ENCODE peak calls at places on chromosomes 2 and 18, in four cellular contexts. W is fibroblast of mammary gland, B is colonic mucosa, N is mammary epithelial cell. A is an unnamed sample.

GRCh38 chr18:5817821-5818220 is 77.5 kb downstream of the TMEM200C start:
- DNase-seq in W (no peak), N (no peak), B (no peak), A (no peak)

GRCh38 chr2:241047253-241048010 is 49.0 kb downstream of the SNED1 start:
- DNase-seq in W (no peak), B (no peak), N (no peak), A (no peak)

GRCh38 chr2:73110622-73111299 is 2.0 kb downstream of the RAB11FIP5 start:
- DNase-seq in B (peak), W (peak), N (no peak), A (no peak)

GRCh38 chr2:213148572-213149331 is 2.7 kb downstream of the IKZF2 start:
- DNase-seq in W (no peak), B (no peak), N (no peak), A (no peak)

GRCh38 chr18:28961669-28962228 is 784.8 kb upstream of the CDH2 start:
- DNase-seq in W (peak), N (peak), B (no peak), A (peak)

GRCh38 chr2:67880291-67880761 is 182.5 kb downstream of the C1D start:
- DNase-seq in W (peak), B (no peak), N (peak), A (no peak)

GRCh38 chr2:110980613-110981062 is 140.1 kb upstream of the BCL2L11 start:
- DNase-seq in W (no peak), B (no peak), N (no peak), A (no peak)

GRCh38 chr2:135043345-135043744 is 3.9 kb downstream of the MAP3K19 start:
- DNase-seq in B (no peak), W (no peak), N (no peak), A (no peak)

GRCh38 chr2:200405599-200406298 is 99.3 kb downstream of the SPATS2L start:
- DNase-seq in N (peak), W (peak), B (peak), A (peak)

GRCh38 chr18:78890388-78890787 is 89.2 kb upstream of the SALL3 start:
- DNase-seq in W (no peak), B (no peak), N (no peak), A (no peak)

GRCh38 chr18:34122724-34123334 is 101.9 kb downstream of the NOL4 start:
- DNase-seq in B (peak), N (peak), W (peak), A (peak)

GRCh38 chr2:128377071-128377910 is 58.6 kb upstream of the HS6ST1 start:
- DNase-seq in W (no peak), N (no peak), B (no peak), A (no peak)

GRCh38 chr2:54704688-54705605 is 18.5 kb upstream of the EML6 start:
- DNase-seq in W (peak), B (no peak), N (peak), A (peak)

GRCh38 chr2:54673501-54673998 is 49.9 kb upstream of the EML6 start:
- DNase-seq in W (peak), N (peak), B (peak), A (peak)

GRCh38 chr18:30572214-30572613 is 470.3 kb downstream of the DSC3 start:
- DNase-seq in W (no peak), N (no peak), B (no peak), A (no peak)

GRCh38 chr2:100730290-100730868 is 89.6 kb upstream of the NPAS2 start:
- DNase-seq in W (peak), N (peak), B (peak), A (peak)

GRCh38 chr18:73684651-73685050 is 463.0 kb downstream of the FBXO15 start:
- DNase-seq in B (no peak), N (peak), W (peak), A (peak)

GRCh38 chr2:120439637-120440384 is 93.9 kb downstream of the INHBB start:
- DNase-seq in B (no peak), W (no peak), N (no peak), A (no peak)

GRCh38 chr2:75054296-75054695 is 95.9 kb downstream of the POLE4 start:
- DNase-seq in N (no peak), B (no peak), W (peak), A (peak)

GRCh38 chr2:59939173-59939572 is 614.3 kb downstream of the BCL11A start:
- DNase-seq in B (no peak), N (no peak), W (no peak), A (no peak)

DNA sequence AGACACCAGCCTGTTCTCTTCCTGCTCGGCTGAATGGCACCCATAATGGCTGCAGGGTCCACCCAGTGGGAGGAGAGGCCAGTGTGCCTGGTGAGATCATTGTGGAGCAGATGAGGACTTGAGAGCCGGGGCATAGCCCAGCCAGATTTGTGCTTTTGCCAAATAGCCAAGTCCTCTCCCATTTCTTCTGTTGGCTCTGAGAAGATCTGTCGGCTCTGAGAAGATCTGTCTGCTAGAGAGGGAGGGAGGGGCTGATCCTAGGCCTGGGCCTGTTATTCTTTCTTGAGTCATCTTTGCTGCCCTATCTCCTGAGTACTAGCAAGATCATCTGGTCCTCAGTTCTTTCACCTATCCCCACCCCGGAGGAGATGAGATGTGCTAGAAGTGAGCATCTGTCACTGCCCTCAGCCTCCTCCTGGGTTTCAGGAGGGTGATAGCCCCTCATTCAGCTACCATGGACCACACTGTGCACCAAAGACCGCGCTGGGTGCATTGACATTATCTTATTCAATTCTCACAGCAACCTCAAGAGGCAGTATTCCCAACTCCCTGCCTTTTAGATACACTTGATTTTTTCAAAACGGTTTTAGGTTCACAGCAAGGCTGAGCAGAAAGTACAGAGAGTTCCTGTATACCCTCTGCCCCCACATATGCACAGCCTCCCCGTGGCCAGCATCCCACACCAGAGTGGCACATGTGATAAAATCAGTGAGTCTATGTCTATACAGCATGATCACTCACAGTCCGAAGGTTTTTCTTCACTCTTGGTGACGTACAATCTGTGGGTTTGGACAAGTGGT is 98.6 kb downstream of the CAPN13 start:
- DNase-seq in N (no peak), B (peak), W (peak), A (no peak)
- TF ChIP-seq CTCF in N (peak), B (no peak), W (peak), A (peak)

GRCh38 chr2:88554189-88554588 is 73.1 kb downstream of the EIF2AK3 start:
- DNase-seq in B (no peak), W (no peak), N (peak), A (peak)
- TF ChIP-seq CTCF in B (no peak), W (no peak), N (peak), A (peak)

GRCh38 chr2:118815731-118816130 is 31.7 kb downstream of the EN1 start:
- DNase-seq in W (no peak), N (no peak), B (no peak), A (no peak)

GRCh38 chr2:118816669-118817068 is 30.8 kb downstream of the EN1 start:
- DNase-seq in N (no peak), B (no peak), W (no peak), A (no peak)

GRCh38 chr2:118813601-118814000 is 33.8 kb downstream of the EN1 start:
- DNase-seq in B (no peak), N (no peak), W (no peak), A (no peak)

GRCh38 chr2:118814368-118814767 is 33.1 kb downstream of the EN1 start:
- DNase-seq in B (no peak), W (no peak), N (no peak), A (no peak)

GRCh38 chr2:118815314-118815713 is 32.1 kb downstream of the EN1 start:
- DNase-seq in B (no peak), W (no peak), N (no peak), A (no peak)
- TF ChIP-seq CTCF in B (no peak), W (no peak), N (no peak), A (no peak)

DNA sequence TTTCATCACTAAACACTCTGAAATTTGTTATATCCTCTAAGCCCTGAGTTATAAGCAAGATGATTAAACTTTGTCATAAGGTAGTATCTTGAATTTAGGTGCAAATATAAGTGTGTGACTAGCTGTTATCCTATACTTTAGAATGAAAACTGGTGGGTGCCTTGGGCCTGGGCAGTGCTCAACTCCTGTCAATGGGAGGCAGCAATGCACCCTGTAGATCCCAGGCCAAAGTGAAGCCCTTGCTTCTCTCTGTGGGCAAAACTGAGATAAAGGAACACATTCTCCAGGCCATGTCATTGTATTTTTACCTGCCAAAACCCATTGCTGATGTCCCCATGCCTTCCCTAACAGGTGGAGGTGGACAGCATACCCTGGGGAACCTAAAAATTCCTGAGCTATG is 525.2 kb downstream of the TNS1 start:
- DNase-seq in N (no peak), W (no peak), B (no peak), A (no peak)
- TF ChIP-seq CTCF in N (no peak), W (no peak), B (no peak), A (no peak)

GRCh38 chr2:10712186-10712809 is 9.1 kb upstream of the ATP6V1C2 start:
- DNase-seq in B (no peak), W (no peak), N (no peak), A (no peak)

GRCh38 chr2:10704034-10704594 is 14.3 kb upstream of the NOL10 start:
- DNase-seq in N (peak), B (no peak), W (no peak), A (no peak)

GRCh38 chr2:10707831-10708230 is 13.6 kb upstream of the ATP6V1C2 start:
- DNase-seq in W (no peak), B (no peak), N (no peak), A (no peak)

GRCh38 chr2:10706033-10706432 is 15.4 kb upstream of the ATP6V1C2 start:
- DNase-seq in B (no peak), W (no peak), N (no peak), A (no peak)

DNA sequence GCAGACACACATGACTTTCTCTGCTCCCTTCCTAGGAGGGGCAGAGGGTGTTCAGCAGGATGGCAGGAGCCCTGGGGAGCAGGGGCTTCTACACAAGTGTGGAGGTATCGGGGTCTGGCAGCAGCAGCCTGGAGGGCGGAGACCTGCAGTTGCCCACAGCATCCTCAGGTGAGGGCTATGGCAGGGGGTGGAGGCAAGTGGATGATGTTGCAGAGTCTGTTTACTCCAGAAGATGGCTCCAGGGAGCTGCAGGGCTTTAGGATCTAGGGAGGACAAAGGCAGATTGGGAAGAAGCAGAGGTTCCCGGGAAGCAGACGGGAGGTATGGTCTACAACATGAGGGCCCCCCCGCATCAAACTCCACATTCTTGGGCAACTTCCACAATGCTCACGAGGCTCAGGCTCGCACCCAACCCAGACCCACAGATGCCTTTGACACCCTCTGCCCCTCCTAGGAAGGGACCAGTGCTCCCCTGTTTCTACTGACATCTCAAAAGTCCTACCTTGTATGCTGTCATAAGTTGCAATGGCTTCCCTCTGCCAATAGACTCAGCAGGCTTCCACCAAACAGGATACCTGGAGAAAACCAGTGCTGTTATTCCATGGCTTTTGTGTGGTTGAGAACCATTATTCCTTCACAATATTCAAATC is 12.0 kb upstream of the ATP6V1C2 start:
- DNase-seq in N (peak), W (no peak), B (peak), A (peak)
- TF ChIP-seq CTCF in N (peak), W (peak), B (peak), A (peak)

DNA sequence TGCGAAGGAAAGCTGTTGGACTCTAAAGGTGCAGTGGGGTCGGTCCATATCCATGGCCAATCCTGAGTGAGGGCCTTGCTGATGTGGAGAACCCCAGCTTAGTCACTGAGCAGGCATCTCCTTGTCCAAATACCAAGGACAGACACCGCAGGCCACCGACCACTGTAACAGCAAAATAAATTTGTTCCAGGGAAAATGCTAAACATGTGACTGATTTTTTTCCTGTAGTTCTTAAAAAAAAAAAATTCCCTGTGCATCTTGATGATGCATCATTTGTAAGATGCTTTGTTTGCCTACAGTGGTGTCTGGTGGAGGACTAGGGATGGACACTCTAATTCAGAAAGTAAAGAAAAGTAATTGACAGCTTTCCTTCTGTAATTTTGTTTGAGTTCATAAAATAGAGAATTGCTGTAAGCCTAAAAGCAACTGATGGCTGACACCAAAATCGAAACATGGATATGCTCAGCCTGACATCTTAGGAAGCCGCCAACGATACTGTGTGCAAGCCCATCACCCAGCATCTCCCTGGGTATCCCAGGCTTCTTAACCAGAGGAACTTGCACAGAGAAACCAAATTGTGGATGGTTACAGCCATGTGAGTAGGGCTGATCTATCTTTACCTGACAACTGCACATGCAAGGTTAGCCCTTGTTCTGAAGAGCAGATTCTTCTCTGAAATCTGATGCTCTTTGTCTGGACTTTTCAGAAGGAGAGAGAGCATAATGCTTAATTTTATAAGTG is 188.6 kb downstream of the ARL4C start:
- DNase-seq in W (no peak), B (no peak), N (no peak), A (no peak)
- TF ChIP-seq CTCF in W (peak), B (no peak), N (no peak), A (no peak)

DNA sequence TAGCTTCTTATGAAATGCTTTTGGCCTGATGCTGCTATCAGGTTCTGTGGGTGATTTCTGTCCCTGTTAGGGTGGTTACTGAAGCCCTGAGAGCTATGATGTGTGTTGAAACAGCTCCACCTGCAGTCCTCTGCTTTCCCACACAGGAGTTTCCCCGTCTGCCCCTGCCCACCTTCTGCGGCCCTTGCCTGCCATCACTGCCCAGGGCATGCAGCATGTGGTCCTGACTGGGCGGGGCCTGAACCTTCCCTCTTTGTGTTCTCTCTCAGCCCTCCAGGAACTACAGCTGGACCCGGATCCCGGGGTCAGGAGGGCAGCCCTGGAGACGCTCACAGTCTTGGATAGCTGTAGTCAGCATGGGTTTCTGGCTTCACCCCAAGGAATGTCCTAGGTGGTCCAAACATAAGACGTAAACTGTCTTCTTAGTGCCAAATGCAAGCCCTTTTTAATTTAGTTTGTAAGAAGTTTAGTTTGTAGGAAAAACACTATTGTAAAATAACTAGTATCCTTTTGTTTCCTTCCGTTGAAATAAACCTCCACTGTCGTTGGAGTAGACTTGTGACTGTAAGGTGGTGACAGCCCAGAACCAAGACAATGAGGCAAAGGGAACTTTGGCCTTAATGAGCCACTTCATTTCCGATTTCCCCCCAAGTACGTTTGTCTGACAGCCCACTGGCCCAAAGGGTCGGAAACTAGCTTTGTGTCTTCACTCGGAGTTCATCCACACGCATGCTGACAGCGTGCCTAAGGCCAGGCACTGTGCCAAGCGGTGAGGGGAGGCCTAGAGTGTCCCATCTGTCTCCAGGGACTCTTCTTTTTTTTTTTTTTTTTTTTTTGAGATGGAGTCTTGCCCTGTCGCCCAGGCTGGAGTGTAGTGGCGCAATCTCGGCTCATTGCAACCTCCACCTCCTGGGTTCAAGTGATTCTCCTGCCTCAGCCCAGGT is 21.2 kb downstream of the HJURP start:
- DNase-seq in B (no peak), W (peak), N (peak), A (peak)
- TF ChIP-seq CTCF in B (peak), W (peak), N (peak), A (peak)

DNA sequence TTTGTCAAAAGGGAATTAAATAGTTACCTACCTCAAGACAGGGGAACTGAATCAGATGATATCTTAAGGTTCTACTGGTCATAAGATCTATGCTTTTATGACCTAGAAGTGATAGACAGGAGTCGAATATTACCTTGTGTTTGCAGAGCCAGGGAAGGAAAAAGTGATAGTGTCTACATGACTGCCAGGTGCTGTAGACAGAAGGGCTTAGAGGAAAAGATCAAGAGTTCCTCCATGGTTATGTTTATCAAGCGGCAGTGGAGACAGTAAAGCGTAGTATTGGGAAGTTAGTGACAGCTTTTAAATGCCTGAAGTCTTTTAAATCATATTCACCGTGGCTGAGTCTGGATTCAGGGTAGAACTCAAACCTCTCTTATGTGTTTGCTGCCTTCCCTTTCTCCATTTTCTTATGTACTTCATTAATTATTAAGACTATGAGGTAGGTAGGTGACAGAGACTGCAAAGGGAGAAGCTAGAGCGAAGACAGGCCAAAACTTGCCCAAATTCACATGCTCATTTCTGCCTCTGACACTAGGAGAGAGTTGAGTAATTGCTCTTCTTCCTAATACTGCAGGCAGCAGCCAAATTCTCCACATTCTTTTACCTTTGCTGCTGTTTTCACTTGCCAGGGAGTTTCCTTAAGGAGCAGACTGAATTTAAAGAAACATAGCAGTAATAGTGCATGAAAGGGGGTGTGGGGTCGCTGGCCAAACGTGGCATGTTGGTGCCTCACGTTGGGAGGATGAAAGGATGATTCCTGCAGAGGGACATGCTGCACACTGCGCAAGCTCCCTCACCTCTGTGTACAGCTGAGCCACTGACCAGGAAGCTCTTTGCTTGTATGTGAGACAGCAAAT is 12.1 kb downstream of the CRIM1 start:
- DNase-seq in W (no peak), B (no peak), N (peak), A (peak)
- TF ChIP-seq CTCF in W (no peak), B (no peak), N (no peak), A (no peak)